ENCODE peak calls at places on chromosome 12, in six cellular contexts. E, K, Z, X, H and B are unnamed samples.

GRCh38 chr12:121980211-121980891 is 41.3 kb upstream of the BCL7A start:
- DNase-seq in E (peak), K (no peak), Z (no peak), X (no peak), H (no peak), B (no peak)

GRCh38 chr12:120940799-120941198 is 36.6 kb upstream of the SPPL3 start:
- DNase-seq in E (peak), K (no peak), Z (no peak), X (no peak), H (no peak), B (no peak)

GRCh38 chr12:25903603-25904245 is 54.8 kb upstream of the RASSF8 start:
- DNase-seq in E (peak), K (no peak), Z (no peak), X (no peak), H (no peak), B (no peak)

GRCh38 chr12:121334513-121335343 is 17.5 kb downstream of the ANAPC5 start:
- DNase-seq in E (peak), K (peak), Z (no peak), X (peak), H (no peak), B (peak)

GRCh38 chr12:57254506-57255280 is 3.7 kb upstream of the STAC3 start:
- DNase-seq in E (no peak), K (no peak), Z (no peak), X (no peak), H (no peak), B (no peak)

GRCh38 chr12:74339211-74339610 is 198.4 kb upstream of the ATXN7L3B start:
- DNase-seq in E (peak), K (no peak), Z (no peak), X (no peak), H (no peak), B (no peak)

GRCh38 chr12:12975322-12976077 is 23.5 kb upstream of the GPRC5D start:
- DNase-seq in E (peak), K (peak), Z (no peak), X (no peak), H (no peak), B (peak)

GRCh38 chr12:119988440-119988787 is 622 bp upstream of the BICDL1 start:
- DNase-seq in E (peak), K (no peak), Z (no peak), X (no peak), H (no peak), B (peak)

GRCh38 chr12:5114436-5114835 is 70.8 kb downstream of the KCNA5 start:
- DNase-seq in E (peak), K (no peak), Z (no peak), X (no peak), H (no peak), B (no peak)

GRCh38 chr12:109760930-109761630 is 47.5 kb downstream of the FAM222A start:
- DNase-seq in E (no peak), K (no peak), Z (peak), X (no peak), H (peak), B (no peak)

GRCh38 chr12:19301688-19302640 is 137.3 kb upstream of the AEBP2 start:
- DNase-seq in E (no peak), K (no peak), Z (no peak), X (no peak), H (no peak), B (no peak)

GRCh38 chr12:126773491-126773890 is 1493.5 kb upstream of the TMEM132C start:
- DNase-seq in E (no peak), K (no peak), Z (no peak), X (no peak), H (no peak), B (no peak)

GRCh38 chr12:131615316-131616053 is 95.4 kb upstream of the SFSWAP start:
- DNase-seq in E (no peak), K (no peak), Z (no peak), X (no peak), H (no peak), B (no peak)

GRCh38 chr12:78194448-78194847 is 363.8 kb downstream of the NAV3 start:
- DNase-seq in E (peak), K (no peak), Z (no peak), X (no peak), H (no peak), B (peak)

GRCh38 chr12:45214739-45215418 is 1.0 kb upstream of the ANO6 start:
- DNase-seq in E (peak), K (no peak), Z (no peak), X (no peak), H (no peak), B (peak)

GRCh38 chr12:77615331-77615730 is 215.4 kb upstream of the NAV3 start:
- DNase-seq in E (peak), K (no peak), Z (no peak), X (no peak), H (no peak), B (peak)

GRCh38 chr12:68158427-68158826 is 1.1 kb downstream of the IFNG start:
- DNase-seq in E (peak), K (no peak), Z (no peak), X (no peak), H (no peak), B (no peak)

GRCh38 chr12:54390668-54391551 is 6.4 kb upstream of the ZNF385A start:
- DNase-seq in E (no peak), K (no peak), Z (peak), X (peak), H (peak), B (no peak)

GRCh38 chr12:118190266-118190665 is 54.3 kb downstream of the PEBP1 start:
- DNase-seq in E (peak), K (no peak), Z (no peak), X (no peak), H (no peak), B (peak)

GRCh38 chr12:114692558-114693531 is 8.9 kb upstream of the TBX3 start:
- DNase-seq in E (peak), K (no peak), Z (no peak), X (no peak), H (no peak), B (no peak)

GRCh38 chr12:13530966-13531365 is 334.4 kb downstream of the EMP1 start:
- DNase-seq in E (no peak), K (no peak), Z (no peak), X (no peak), H (no peak), B (no peak)

GRCh38 chr12:11672833-11673232 is 23.4 kb downstream of the ETV6 start:
- DNase-seq in E (no peak), K (no peak), Z (no peak), X (no peak), H (no peak), B (no peak)

GRCh38 chr12:57127101-57127709 is 1.1 kb upstream of the LRP1 start:
- DNase-seq in E (no peak), K (no peak), Z (peak), X (peak), H (peak), B (no peak)

GRCh38 chr12:58425481-58426392 is 484.4 kb downstream of the ATP23 start:
- DNase-seq in E (peak), K (peak), Z (peak), X (peak), H (no peak), B (peak)

GRCh38 chr12:4939418-4940023 is 29.8 kb downstream of the KCNA1 start:
- DNase-seq in E (no peak), K (no peak), Z (no peak), X (peak), H (no peak), B (no peak)

GRCh38 chr12:91355150-91356006 is 172.8 kb upstream of the DCN start:
- DNase-seq in E (peak), K (peak), Z (peak), X (peak), H (peak), B (peak)

GRCh38 chr12:3193131-3193530 is 116.0 kb downstream of the TSPAN9 start:
- DNase-seq in E (no peak), K (no peak), Z (no peak), X (no peak), H (no peak), B (no peak)

GRCh38 chr12:108752387-108752786 is 21.1 kb upstream of the CORO1C start:
- DNase-seq in E (no peak), K (no peak), Z (no peak), X (no peak), H (no peak), B (no peak)